ENCODE peak calls at places on chromosome 1, in eight cellular contexts. E is GM13976, F is neural progenitor cell, O is left ventricle myocardium inferior, P is fibroblast of pulmonary artery, I is GM20000, M is heart left ventricle, L is GM10248. A is an unnamed sample.

GRCh38 chr1:100896481-100896982 is 642 bp downstream of the SLC30A7 start:
- DNase-seq in E (peak; percentile 55), F (peak; percentile 14), O (no peak), P (peak; percentile 62), I (peak; percentile 62), M (no peak), L (peak; percentile 47), A (peak; percentile 84)

GRCh38 chr1:234214129-234214910 is 158.9 kb upstream of the COA6 start:
- DNase-seq in E (peak; percentile 65), F (peak; percentile 66), O (no peak), P (no peak), I (peak; percentile 54), M (peak; percentile 46), L (peak; percentile 41), A (peak; percentile 36)

GRCh38 chr1:51990478-51990965 is at the start of gene RAB3B:
- DNase-seq in E (peak; percentile 86), F (peak; percentile 93), O (peak; percentile 32), P (peak; percentile 61), I (peak; percentile 82), M (no peak), L (peak; percentile 81), A (peak; percentile 88)

GRCh38 chr1:172360960-172361359 is 59.5 kb upstream of the C1orf105 start:
- DNase-seq in E (no peak), F (no peak), O (no peak), P (no peak), I (no peak), M (no peak), L (no peak), A (no peak)

GRCh38 chr1:41382531-41383090 is 21.4 kb downstream of the FOXO6 start:
- DNase-seq in E (peak; percentile 51), F (peak; percentile 50), O (peak; percentile 54), P (peak; percentile 16), I (no peak), M (peak; percentile 72), L (no peak), A (no peak)

GRCh38 chr1:187630653-187631380 is 802.1 kb downstream of the PLA2G4A start:
- DNase-seq in E (no peak), F (peak; percentile 7), O (no peak), P (no peak), I (no peak), M (no peak), L (no peak), A (no peak)

GRCh38 chr1:156152628-156153027 is 757 bp upstream of the SEMA4A start:
- DNase-seq in E (no peak), F (no peak), O (no peak), P (no peak), I (no peak), M (no peak), L (no peak), A (peak; percentile 64)

GRCh38 chr1:8394456-8395321 is 76.8 kb downstream of the SLC45A1 start:
- DNase-seq in E (no peak), F (no peak), O (no peak), P (peak; percentile 92), I (no peak), M (no peak), L (no peak), A (peak; percentile 52)

GRCh38 chr1:8427493-8427892 is 109.6 kb downstream of the SLC45A1 start:
- DNase-seq in E (peak; percentile 82), F (no peak), O (no peak), P (no peak), I (peak; percentile 84), M (no peak), L (peak; percentile 77), A (peak; percentile 54)

GRCh38 chr1:235068155-235069121 is 60.2 kb downstream of the TOMM20 start:
- DNase-seq in E (no peak), F (no peak), O (no peak), P (peak; percentile 67), I (no peak), M (no peak), L (no peak), A (no peak)

GRCh38 chr1:90850181-90850924 is 133.3 kb upstream of the BARHL2 start:
- DNase-seq in E (no peak), F (peak; percentile 68), O (no peak), P (peak; percentile 13), I (no peak), M (peak; percentile 41), L (no peak), A (peak; percentile 17)

GRCh38 chr1:181208076-181208475 is 119.6 kb downstream of the IER5 start:
- DNase-seq in E (no peak), F (no peak), O (no peak), P (no peak), I (no peak), M (no peak), L (no peak), A (no peak)

GRCh38 chr1:212749924-212750535 is 41.5 kb downstream of the NSL1 start:
- DNase-seq in E (no peak), F (peak; percentile 70), O (no peak), P (peak; percentile 89), I (peak; percentile 27), M (no peak), L (peak; percentile 35), A (no peak)

GRCh38 chr1:85289207-85289847 is 12.9 kb upstream of the BCL10 start:
- DNase-seq in E (no peak), F (no peak), O (no peak), P (peak; percentile 79), I (no peak), M (no peak), L (no peak), A (peak; percentile 17)

GRCh38 chr1:8858112-8858668 is 20.3 kb downstream of the ENO1 start:
- DNase-seq in E (no peak), F (no peak), O (no peak), P (peak; percentile 90), I (no peak), M (peak; percentile 48), L (no peak), A (no peak)

GRCh38 chr1:221431068-221431651 is 310.7 kb downstream of the DUSP10 start:
- DNase-seq in E (no peak), F (no peak), O (no peak), P (peak; percentile 41), I (no peak), M (no peak), L (no peak), A (no peak)
- TF ChIP-seq CTCF in E (no peak), F (peak; percentile 15), O (peak; percentile 48), P (peak; percentile 25), I (no peak), M (peak; percentile 50), L (no peak), A (no peak)

GRCh38 chr1:219563568-219563967 is 49.3 kb downstream of the ZC3H11B start:
- DNase-seq in E (no peak), F (no peak), O (no peak), P (no peak), I (no peak), M (no peak), L (no peak), A (no peak)

GRCh38 chr1:219573158-219573557 is 39.7 kb downstream of the ZC3H11B start:
- DNase-seq in E (no peak), F (no peak), O (no peak), P (no peak), I (no peak), M (no peak), L (no peak), A (no peak)

GRCh38 chr1:219564072-219564471 is 48.8 kb downstream of the ZC3H11B start:
- DNase-seq in E (no peak), F (no peak), O (no peak), P (no peak), I (no peak), M (no peak), L (no peak), A (no peak)

GRCh38 chr1:219568728-219569127 is 44.2 kb downstream of the ZC3H11B start:
- DNase-seq in E (no peak), F (no peak), O (no peak), P (no peak), I (no peak), M (no peak), L (no peak), A (no peak)

GRCh38 chr1:219567341-219567947 is 45.5 kb downstream of the ZC3H11B start:
- DNase-seq in E (peak; percentile 37), F (peak; percentile 3), O (no peak), P (peak; percentile 86), I (no peak), M (no peak), L (no peak), A (no peak)
- TF ChIP-seq CTCF in E (peak; percentile 32), F (peak; percentile 44), O (peak; percentile 65), P (peak; percentile 83), I (peak; percentile 32), M (peak; percentile 71), L (peak; percentile 61), A (no peak)

DNA sequence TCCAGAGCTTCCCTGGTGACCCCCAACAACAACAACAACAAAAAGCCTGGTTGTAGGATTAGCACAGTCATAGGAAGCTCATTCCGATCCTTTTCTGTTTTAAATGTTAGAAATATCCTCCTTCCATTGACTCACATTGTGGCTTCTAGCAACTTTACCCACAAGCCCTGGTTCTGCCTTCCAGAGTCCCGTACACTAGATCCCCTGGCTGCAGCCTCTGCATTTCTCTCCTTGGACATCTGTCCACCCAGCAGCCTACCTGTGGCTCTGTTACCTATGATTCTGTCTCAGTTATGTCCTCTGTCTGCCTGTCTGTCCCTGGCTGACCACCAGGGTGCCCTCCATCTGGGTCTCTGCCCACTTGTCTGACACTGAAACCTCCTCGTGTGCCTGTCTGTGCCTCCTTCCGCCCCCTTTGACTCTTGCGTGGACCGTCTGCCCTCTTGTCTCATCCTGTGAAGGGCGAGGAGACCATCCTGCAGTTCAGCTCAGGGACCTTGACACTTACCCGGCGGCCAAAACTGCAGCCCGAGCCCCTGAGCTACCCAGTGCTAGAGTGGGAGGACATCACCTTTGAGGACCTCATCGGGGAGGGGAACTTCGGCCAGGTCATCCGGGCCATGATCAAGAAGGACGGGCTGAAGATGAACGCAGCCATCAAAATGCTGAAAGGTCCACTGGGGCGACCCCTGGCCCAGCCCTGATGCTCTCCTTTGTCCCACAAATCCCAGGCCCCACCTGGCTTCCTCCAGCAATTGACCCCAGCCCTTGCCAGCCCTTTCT is 16.1 kb downstream of the TIE1 start:
- DNase-seq in E (no peak), F (no peak), O (no peak), P (no peak), I (no peak), M (no peak), L (no peak), A (no peak)
- TF ChIP-seq CTCF in E (no peak), F (peak; percentile 18), O (no peak), P (peak; percentile 23), I (no peak), M (no peak), L (no peak), A (no peak)

GRCh38 chr1:244545511-244545910 is 84.4 kb downstream of the CATSPERE start:
- DNase-seq in E (no peak), F (no peak), O (no peak), P (peak; percentile 25), I (no peak), M (no peak), L (no peak), A (no peak)

GRCh38 chr1:244552336-244552735 is 91.3 kb downstream of the CATSPERE start:
- DNase-seq in E (no peak), F (no peak), O (no peak), P (no peak), I (no peak), M (no peak), L (no peak), A (no peak)

DNA sequence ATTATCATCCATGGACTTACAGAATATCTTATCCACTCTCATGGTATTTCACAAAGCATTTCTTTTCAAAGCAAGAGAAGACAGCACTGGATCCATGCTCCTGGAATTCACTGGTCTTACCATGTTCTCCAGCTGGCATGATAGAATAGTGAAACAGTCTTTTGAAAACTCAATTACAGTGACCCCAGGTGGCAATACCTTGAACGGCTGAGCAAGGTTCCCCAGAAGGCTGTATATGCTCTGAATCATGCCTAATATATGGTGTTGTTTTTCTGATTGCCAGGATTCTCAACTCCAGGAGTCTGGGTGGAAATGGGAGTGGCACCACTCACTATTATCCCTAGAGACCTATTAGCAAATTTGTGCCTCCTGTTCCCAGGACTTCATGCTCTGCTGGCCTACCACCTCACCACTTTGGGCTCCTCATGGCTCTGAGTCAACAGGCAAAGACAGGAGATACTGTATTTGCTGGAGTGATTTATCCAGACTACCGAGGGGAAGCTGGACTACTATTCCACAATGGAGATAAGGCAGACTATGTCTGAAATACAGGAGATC is 87.6 kb downstream of the CATSPERE start:
- DNase-seq in E (no peak), F (no peak), O (no peak), P (no peak), I (no peak), M (no peak), L (no peak), A (no peak)
- TF ChIP-seq CTCF in E (no peak), F (no peak), O (no peak), P (no peak), I (no peak), M (no peak), L (no peak), A (no peak)

A was measured in activated CD8-positive, alpha-beta T cell treated with anti-CD3 and anti-CD28 coated beads for 36 hours.